ENCODE peak calls at places on chromosome 11, in eight cellular contexts. K is brain microvascular endothelial cell; U is mammary epithelial cell; L is stimulated activated CD4-positive, alpha-beta T cell treated with anti-CD3 and anti-CD28 coated beads, TNF-alpha, amount 100 ng/mL, for 24 hours; I is stimulated activated CD8-positive, alpha-beta memory T cell treated with anti-CD3 and anti-CD28 coated beads, Interleukin-7, amount 100 ng/mL, for 1 hour; B is activated naive CD8-positive, alpha-beta T cell treated with anti-CD3 and anti-CD28 coated beads for 36 hours; X is GM23248; V is activated CD4-positive, alpha-beta T cell treated with anti-CD3 and anti-CD28 coated beads, Interleukin-2, amount 50 U/mL, for 1 hour. Y is an unnamed sample.

GRCh38 chr11:39365809-39366436 is 2093.5 kb downstream of the LRRC4C start:
- DNase-seq in K (no peak), U (peak), L (no peak), I (no peak), B (no peak), X (peak), V (no peak), Y (no peak)

GRCh38 chr11:3615998-3616397 is 25.8 kb downstream of the ART5 start:
- DNase-seq in K (no peak), U (peak), L (no peak), I (no peak), B (no peak), X (no peak), V (no peak), Y (no peak)

GRCh38 chr11:67465190-67465522 is 3.9 kb downstream of the TMEM134 start:
- DNase-seq in K (no peak), U (no peak), L (no peak), I (no peak), B (no peak), X (no peak), V (no peak), Y (no peak)

GRCh38 chr11:130634981-130635473 is 186.6 kb downstream of the ADAMTS15 start:
- DNase-seq in K (peak), U (peak), L (no peak), I (no peak), B (no peak), X (peak), V (no peak), Y (no peak)

GRCh38 chr11:74182635-74183034 is 11.5 kb downstream of the PPME1 start:
- DNase-seq in K (no peak), U (peak), L (no peak), I (no peak), B (no peak), X (peak), V (no peak), Y (no peak)

GRCh38 chr11:82194521-82194920 is 539.1 kb downstream of the FAM181B start:
- DNase-seq in K (no peak), U (no peak), L (no peak), I (no peak), B (no peak), X (no peak), V (no peak), Y (no peak)

GRCh38 chr11:6925636-6926207 is 504 bp upstream of the ZNF215 start:
- DNase-seq in K (no peak), U (peak), L (no peak), I (no peak), B (no peak), X (peak), V (no peak), Y (no peak)

GRCh38 chr11:942853-943252 is 17.2 kb downstream of the AP2A2 start:
- DNase-seq in K (peak), U (peak), L (no peak), I (no peak), B (no peak), X (peak), V (no peak), Y (no peak)

GRCh38 chr11:114075891-114076441 is 16.5 kb downstream of the ZBTB16 start:
- DNase-seq in K (peak), U (no peak), L (no peak), I (no peak), B (peak), X (peak), V (peak), Y (no peak)

GRCh38 chr11:65208785-65209710 is 27.3 kb downstream of the CAPN1 start:
- DNase-seq in K (no peak), U (no peak), L (no peak), I (no peak), B (no peak), X (no peak), V (no peak), Y (no peak)

GRCh38 chr11:66570117-66570825 is 1.9 kb upstream of the CTSF start:
- DNase-seq in K (no peak), U (no peak), L (no peak), I (no peak), B (no peak), X (no peak), V (no peak), Y (no peak)

GRCh38 chr11:87097582-87097981 is 59.8 kb downstream of the TMEM135 start:
- DNase-seq in K (peak), U (peak), L (no peak), I (no peak), B (peak), X (peak), V (peak), Y (peak)

GRCh38 chr11:67505605-67506396 is 638 bp upstream of the PITPNM1 start:
- DNase-seq in K (peak), U (peak), L (peak), I (peak), B (peak), X (peak), V (peak), Y (peak)

GRCh38 chr11:100550910-100551309 is 136.2 kb upstream of the ARHGAP42 start:
- DNase-seq in K (no peak), U (no peak), L (no peak), I (no peak), B (no peak), X (no peak), V (no peak), Y (no peak)

GRCh38 chr11:118180300-118180703 is 3.9 kb upstream of the SCN2B start:
- DNase-seq in K (no peak), U (peak), L (no peak), I (no peak), B (no peak), X (peak), V (no peak), Y (no peak)

GRCh38 chr11:114099392-114100178 is 40.1 kb downstream of the ZBTB16 start:
- DNase-seq in K (no peak), U (no peak), L (no peak), I (no peak), B (no peak), X (no peak), V (no peak), Y (no peak)

GRCh38 chr11:20026629-20027545 is 133.4 kb downstream of the DBX1 start:
- DNase-seq in K (no peak), U (peak), L (no peak), I (no peak), B (no peak), X (no peak), V (no peak), Y (no peak)

GRCh38 chr11:73323464-73323863 is 15.4 kb downstream of the ARHGEF17 start:
- DNase-seq in K (peak), U (no peak), L (no peak), I (no peak), B (no peak), X (peak), V (no peak), Y (no peak)

GRCh38 chr11:72179804-72180396 is 12.0 kb upstream of the FOLR1 start:
- DNase-seq in K (no peak), U (no peak), L (no peak), I (no peak), B (no peak), X (peak), V (no peak), Y (no peak)

GRCh38 chr11:24502425-24502824 is 5.6 kb downstream of the LUZP2 start:
- DNase-seq in K (no peak), U (no peak), L (no peak), I (no peak), B (no peak), X (no peak), V (no peak), Y (no peak)

GRCh38 chr11:77435972-77436371 is 37.9 kb downstream of the PAK1 start:
- DNase-seq in K (no peak), U (no peak), L (no peak), I (no peak), B (no peak), X (no peak), V (no peak), Y (no peak)

GRCh38 chr11:31809857-31810778 is 1.0 kb downstream of the PAX6 start:
- DNase-seq in K (no peak), U (peak), L (no peak), I (no peak), B (no peak), X (peak), V (no peak), Y (peak)

GRCh38 chr11:65320386-65321075 is 5.9 kb downstream of the CDC42EP2 start:
- DNase-seq in K (no peak), U (no peak), L (no peak), I (no peak), B (no peak), X (no peak), V (no peak), Y (no peak)

GRCh38 chr11:84465040-84465439 is 1162.1 kb downstream of the DLG2 start:
- DNase-seq in K (no peak), U (no peak), L (no peak), I (no peak), B (no peak), X (peak), V (no peak), Y (no peak)

GRCh38 chr11:29208117-29208516 is 808.7 kb downstream of the KCNA4 start:
- DNase-seq in K (no peak), U (no peak), L (no peak), I (no peak), B (no peak), X (no peak), V (no peak), Y (no peak)

GRCh38 chr11:67665537-67666302 is 8.7 kb downstream of the ALDH3B2 start:
- DNase-seq in K (no peak), U (no peak), L (no peak), I (no peak), B (no peak), X (no peak), V (no peak), Y (no peak)